ENCODE peak calls at places on chromosomes 12 and 14, in seven cellular contexts. B is esophagus muscularis mucosa, L is transverse colon, H is upper lobe of left lung, A is HepG2, K is stomach, V is GM12878. W is an unnamed sample.

GRCh38 chr14:91140672-91141071 is 26.8 kb downstream of the DGLUCY start:
- DNase-seq in B (no peak), H (no peak), V (no peak), A (peak; percentile 55), L (peak; percentile 47), K (peak; percentile 45), W (no peak)

GRCh38 chr14:62885451-62885850 is 159.8 kb downstream of the KCNH5 start:
- DNase-seq in L (no peak), V (no peak), H (no peak), B (no peak), A (no peak), K (no peak), W (no peak)

GRCh38 chr14:101972126-101972785 is 7.9 kb downstream of the DYNC1H1 start:
- DNase-seq in V (no peak), L (peak; percentile 83), H (peak; percentile 93), K (peak; percentile 76), A (peak; percentile 90), B (peak; percentile 96), W (peak; percentile 95)

GRCh38 chr12:131810672-131811071 is 17.5 kb upstream of the MMP17 start:
- DNase-seq in V (no peak), B (no peak), K (no peak), A (no peak), H (no peak), L (no peak), W (no peak)

GRCh38 chr14:68015356-68016242 is 196.0 kb downstream of the RAD51B start:
- DNase-seq in V (no peak), A (no peak), H (no peak), B (no peak), K (no peak), L (no peak), W (no peak)

GRCh38 chr12:238736-239398 is 23.8 kb downstream of the SLC6A13 start:
- DNase-seq in B (peak; percentile 66), H (no peak), L (no peak), V (no peak), A (no peak), K (no peak), W (no peak)

GRCh38 chr12:46212108-46212982 is 56.5 kb downstream of the SLC38A1 start:
- DNase-seq in V (no peak), B (no peak), K (no peak), L (no peak), A (no peak), H (no peak), W (no peak)

GRCh38 chr12:102300824-102301461 is 103.3 kb upstream of the PMCH start:
- DNase-seq in K (no peak), A (peak; percentile 49), V (peak; percentile 61), L (no peak), H (no peak), B (no peak), W (no peak)

GRCh38 chr12:62736596-62736995 is 198.4 kb downstream of the PPM1H start:
- DNase-seq in V (no peak), K (no peak), B (no peak), H (no peak), L (no peak), A (no peak), W (no peak)

GRCh38 chr12:21526721-21527345 is 737 bp downstream of the SPX start:
- DNase-seq in H (no peak), K (no peak), A (no peak), B (no peak), L (no peak), V (no peak), W (no peak)

GRCh38 chr14:83297361-83297760 is 1763.7 kb upstream of the SEL1L start:
- DNase-seq in L (no peak), A (no peak), B (no peak), V (no peak), K (no peak), H (no peak), W (no peak)

GRCh38 chr14:95915326-95915725 is 38.7 kb downstream of the TUNAR start:
- DNase-seq in A (no peak), V (no peak), K (no peak), H (no peak), B (no peak), L (no peak), W (no peak)

GRCh38 chr12:130863298-130863697 is 8.6 kb upstream of the RAN start:
- DNase-seq in V (no peak), K (no peak), L (no peak), B (no peak), A (peak; percentile 74), H (peak; percentile 48), W (peak; percentile 9)

GRCh38 chr12:102478416-102479098 is 1.8 kb downstream of the IGF1 start:
- DNase-seq in L (peak; percentile 33), K (peak; percentile 28), A (no peak), B (no peak), V (peak; percentile 82), H (peak; percentile 32), W (no peak)

GRCh38 chr14:43161477-43161876 is 1345.6 kb downstream of the FSCB start:
- DNase-seq in K (no peak), B (no peak), V (no peak), A (no peak), H (no peak), L (no peak), W (no peak)

GRCh38 chr14:74573421-74574091 is 38.5 kb downstream of the LTBP2 start:
- DNase-seq in V (no peak), L (no peak), A (no peak), K (no peak), B (no peak), H (peak; percentile 55), W (no peak)

GRCh38 chr12:131010376-131011131 is 56.8 kb downstream of the ADGRD1 start:
- DNase-seq in L (no peak), H (no peak), K (no peak), B (no peak), A (no peak), V (no peak), W (no peak)

GRCh38 chr12:55965240-55965639 is 602 bp downstream of the PMEL start:
- DNase-seq in L (no peak), K (no peak), V (no peak), H (no peak), B (no peak), A (no peak), W (no peak)

GRCh38 chr12:94109154-94109553 is 39.2 kb upstream of the PLXNC1 start:
- DNase-seq in A (no peak), K (no peak), V (no peak), H (no peak), B (no peak), L (no peak), W (no peak)

GRCh38 chr12:68619541-68619940 is 8.8 kb downstream of the RAP1B start:
- DNase-seq in H (no peak), B (no peak), V (no peak), K (no peak), A (no peak), L (no peak), W (no peak)

GRCh38 chr14:76434220-76434619 is 58.3 kb downstream of the ESRRB start:
- DNase-seq in B (no peak), A (no peak), H (no peak), L (no peak), K (no peak), V (no peak), W (no peak)

GRCh38 chr12:51390457-51391046 is 654 bp downstream of the GALNT6 start:
- DNase-seq in V (no peak), K (no peak), B (no peak), H (no peak), A (no peak), L (no peak), W (no peak)

GRCh38 chr12:51269174-51270066 is 795 bp downstream of the SMAGP start:
- DNase-seq in B (no peak), H (peak; percentile 84), V (no peak), L (peak; percentile 84), K (peak; percentile 69), A (peak; percentile 54), W (no peak)

GRCh38 chr14:21096889-21097615 is 1.4 kb downstream of the ZNF219 start:
- DNase-seq in A (no peak), K (no peak), B (no peak), V (no peak), L (no peak), H (no peak), W (no peak)

GRCh38 chr14:21048638-21049037 is 6.5 kb downstream of the RNASE7 start:
- DNase-seq in L (no peak), H (no peak), B (no peak), K (no peak), A (peak; percentile 78), V (no peak), W (no peak)

GRCh38 chr14:49250109-49250508 is 336.1 kb downstream of the RPS29 start:
- DNase-seq in L (no peak), H (no peak), K (no peak), B (no peak), V (no peak), A (no peak), W (no peak)

GRCh38 chr12:105933671-105934665 is 204.8 kb downstream of the NUAK1 start:
- DNase-seq in B (no peak), K (no peak), V (no peak), H (no peak), L (peak; percentile 16), A (no peak), W (peak; percentile 75)
- TF ChIP-seq POLR2AphosphoS5 in B (peak; percentile 23), K (no peak), V (no peak), H (peak; percentile 46), L (peak; percentile 39), A (no peak), W (no peak)

DNA sequence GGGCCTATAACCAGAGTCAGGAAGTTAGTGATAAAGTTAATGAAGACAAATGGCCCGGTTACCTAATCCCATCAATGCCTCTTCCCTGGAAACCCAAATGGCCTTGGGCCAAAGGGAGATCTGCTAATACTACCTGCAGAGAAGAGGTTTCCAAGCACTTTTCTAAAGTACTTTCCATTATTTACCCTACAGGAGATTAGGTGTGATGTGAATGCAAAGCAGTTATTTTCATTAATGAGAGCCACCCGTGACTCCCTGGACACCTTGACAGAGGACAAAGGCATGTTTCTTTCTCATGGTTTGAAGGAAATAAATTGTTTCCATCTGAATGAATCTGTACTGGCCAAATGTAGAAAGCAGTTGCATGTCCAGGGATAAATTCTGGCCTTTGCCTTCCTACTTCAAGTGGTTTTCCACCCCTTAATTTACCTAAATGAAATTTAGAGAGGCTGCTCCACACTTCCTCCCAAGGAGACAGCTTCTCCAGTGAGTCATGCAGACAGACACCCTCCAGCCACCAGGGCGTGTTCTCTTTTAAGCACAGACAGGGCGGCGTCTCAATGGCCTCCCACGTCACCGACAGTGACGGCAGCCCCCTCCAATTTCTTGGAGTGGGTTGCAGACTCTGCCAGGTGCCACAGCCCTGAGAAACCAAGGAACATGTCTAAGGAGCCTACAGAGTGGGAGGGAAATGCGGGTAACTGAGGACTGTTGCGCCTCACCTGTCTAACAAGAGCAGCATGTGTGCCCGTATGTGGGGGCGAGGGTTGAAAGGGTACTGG is 43.9 kb upstream of the GNPNAT1 start:
- DNase-seq in B (no peak), V (no peak), L (no peak), A (no peak), H (peak; percentile 25), K (no peak), W (no peak)
- TF ChIP-seq EP300 in B (no peak), V (no peak), L (no peak), A (no peak), H (no peak), K (no peak), W (no peak)

GRCh38 chr12:116455540-116456306 is 103.5 kb upstream of the MAP1LC3B2 start:
- DNase-seq in K (peak; percentile 48), B (peak; percentile 96), V (no peak), H (peak; percentile 44), A (no peak), L (peak; percentile 79), W (peak; percentile 96)
- TF ChIP-seq POLR2AphosphoS5 in K (peak; percentile 90), B (peak; percentile 83), V (no peak), H (peak; percentile 23), A (no peak), L (peak; percentile 80), W (peak; percentile 85)

GRCh38 chr12:109697877-109698468 is 15.7 kb upstream of the FAM222A start:
- DNase-seq in K (no peak), H (no peak), A (no peak), L (no peak), V (no peak), B (no peak), W (no peak)
- TF ChIP-seq EP300 in K (no peak), H (no peak), A (no peak), L (no peak), V (no peak), B (no peak), W (no peak)

W was measured in sigmoid colon.